ENCODE peak calls at places on chromosomes 3 and 15, in eight cellular contexts. U is heart left ventricle, S is A549, T is testis, R is uterus, B is esophagus squamous epithelium, K is stomach, V is transverse colon. Y is an unnamed sample.
A peak's percentile ranks its signal among the peaks of the same experiment; 100 is the strongest.

GRCh38 chr15:51425517-51426033 is 84.1 kb downstream of the GLDN start:
- DNase-seq in V (no peak), U (no peak), R (no peak), B (no peak), T (no peak), K (no peak), S (no peak), Y (no peak)

GRCh38 chr3:138845771-138846173 is 11.0 kb upstream of the PIK3CB start:
- DNase-seq in T (no peak), U (no peak), S (no peak), R (no peak), V (no peak), B (no peak), K (no peak), Y (no peak)

GRCh38 chr3:23968467-23969184 is 23.5 kb downstream of the NR1D2 start:
- DNase-seq in V (no peak), U (no peak), B (no peak), K (no peak), R (no peak), S (peak; percentile 60), T (no peak), Y (no peak)

GRCh38 chr3:127573916-127574315 is 16.6 kb downstream of the TPRA1 start:
- DNase-seq in K (no peak), T (no peak), V (no peak), B (no peak), S (no peak), U (no peak), R (no peak), Y (no peak)

GRCh38 chr3:141241248-141242034 is 9.8 kb downstream of the PXYLP1 start:
- DNase-seq in K (no peak), V (no peak), R (no peak), U (peak; percentile 92), S (no peak), T (no peak), B (no peak), Y (no peak)

GRCh38 chr3:155102329-155102728 is 22.2 kb downstream of the MME start:
- DNase-seq in V (no peak), U (no peak), T (no peak), B (no peak), S (no peak), R (no peak), K (no peak), Y (no peak)

GRCh38 chr3:150407818-150408231 is 273 bp upstream of the TSC22D2 start:
- DNase-seq in R (peak; percentile 96), B (no peak), T (peak; percentile 97), K (no peak), S (no peak), U (no peak), V (peak; percentile 98), Y (no peak)

GRCh38 chr3:21049368-21050062 is 701.5 kb downstream of the ZNF385D start:
- DNase-seq in U (no peak), B (no peak), R (no peak), T (no peak), S (no peak), K (no peak), V (no peak), Y (no peak)

GRCh38 chr3:112056451-112056929 is 22.0 kb downstream of the TMPRSS7 start:
- DNase-seq in K (peak; percentile 50), R (no peak), U (no peak), V (no peak), S (peak; percentile 26), T (no peak), B (no peak), Y (no peak)

GRCh38 chr3:13349823-13350222 is 70.3 kb downstream of the NUP210 start:
- DNase-seq in T (no peak), S (no peak), B (no peak), R (no peak), U (no peak), K (no peak), V (no peak), Y (no peak)

GRCh38 chr3:10783360-10784346 is 32.4 kb upstream of the SLC6A11 start:
- DNase-seq in B (no peak), K (no peak), U (no peak), V (no peak), R (no peak), S (peak; percentile 26), T (peak; percentile 23), Y (no peak)

GRCh38 chr15:72827216-72827615 is 43.7 kb upstream of the ADPGK start:
- DNase-seq in B (no peak), K (no peak), R (no peak), U (no peak), V (no peak), T (no peak), S (no peak), Y (no peak)

GRCh38 chr15:46297766-46298165 is 662.9 kb downstream of the SQOR start:
- DNase-seq in R (no peak), B (no peak), U (no peak), S (no peak), T (no peak), V (no peak), K (no peak), Y (no peak)

GRCh38 chr3:125374996-125375941 is at the start of gene ZNF148:
- DNase-seq in B (peak; percentile 30), K (peak; percentile 91), T (peak; percentile 92), R (peak; percentile 83), U (peak; percentile 94), S (peak; percentile 89), V (peak; percentile 92), Y (peak; percentile 89)

GRCh38 chr3:159922861-159923312 is 65.7 kb upstream of the IL12A start:
- DNase-seq in T (no peak), R (no peak), S (no peak), B (no peak), K (no peak), V (no peak), U (no peak), Y (no peak)
- TF ChIP-seq POLR2A in T (no peak), R (no peak), S (no peak), B (no peak), K (no peak), V (no peak), U (no peak), Y (no peak)

GRCh38 chr15:92170897-92171296 is 222.8 kb upstream of the ST8SIA2 start:
- DNase-seq in V (no peak), T (no peak), R (no peak), B (no peak), U (no peak), K (no peak), S (no peak), Y (no peak)
- H3K4me1 ChIP-seq in V (no peaks in the 10 kb centered on the region), T (no peaks in the 10 kb centered on the region), R (no peaks in the 10 kb centered on the region), B (peaks cover 6% of the 10 kb centered on the region), U (no peaks in the 10 kb centered on the region), K (no peaks in the 10 kb centered on the region), S (no peaks in the 10 kb centered on the region), Y (no peaks in the 10 kb centered on the region)

DNA sequence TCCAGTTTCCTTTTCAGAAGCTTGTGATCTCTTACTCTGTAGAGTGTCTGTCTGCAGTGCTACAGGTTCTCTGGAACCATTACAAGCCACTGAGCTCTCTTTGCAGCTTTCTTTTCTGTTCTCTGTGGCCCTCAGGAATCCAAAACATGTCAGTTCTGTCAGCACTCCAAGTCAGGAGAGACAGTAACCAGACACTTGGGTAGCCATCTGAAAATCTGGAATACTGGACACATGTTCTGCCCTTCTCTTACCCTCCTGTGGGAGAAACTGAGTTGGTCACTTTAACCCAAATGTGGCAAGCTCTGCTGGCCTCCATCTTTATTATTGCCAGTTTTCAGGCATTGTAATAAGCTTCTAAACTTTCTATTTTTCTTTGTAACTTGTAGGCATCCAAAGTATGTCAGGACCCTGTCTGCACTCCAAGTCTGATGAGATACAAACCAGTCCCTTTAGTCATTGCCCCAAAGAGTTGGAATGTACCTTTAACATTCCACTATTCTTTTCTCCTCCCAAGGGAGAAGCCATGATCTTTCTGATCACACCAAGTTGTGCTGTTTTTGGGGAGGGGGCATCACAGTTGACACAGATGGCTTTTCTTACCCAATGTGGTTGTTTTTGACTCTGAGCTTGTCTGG is 183.7 kb downstream of the DPH6 start:
- DNase-seq in V (no peak), K (no peak), T (no peak), B (no peak), U (no peak), S (no peak), R (no peak), Y (no peak)
- H3K9me3 ChIP-seq in V (peaks cover 16% of the 10 kb centered on the region), K (peaks cover 57% of the 10 kb centered on the region), T (no peaks in the 10 kb centered on the region), B (peaks cover 40% of the 10 kb centered on the region), U (peaks cover 68% of the 10 kb centered on the region), S (peaks cover 20% of the 10 kb centered on the region), R (no peaks in the 10 kb centered on the region), Y (peaks cover 34% of the 10 kb centered on the region)

DNA sequence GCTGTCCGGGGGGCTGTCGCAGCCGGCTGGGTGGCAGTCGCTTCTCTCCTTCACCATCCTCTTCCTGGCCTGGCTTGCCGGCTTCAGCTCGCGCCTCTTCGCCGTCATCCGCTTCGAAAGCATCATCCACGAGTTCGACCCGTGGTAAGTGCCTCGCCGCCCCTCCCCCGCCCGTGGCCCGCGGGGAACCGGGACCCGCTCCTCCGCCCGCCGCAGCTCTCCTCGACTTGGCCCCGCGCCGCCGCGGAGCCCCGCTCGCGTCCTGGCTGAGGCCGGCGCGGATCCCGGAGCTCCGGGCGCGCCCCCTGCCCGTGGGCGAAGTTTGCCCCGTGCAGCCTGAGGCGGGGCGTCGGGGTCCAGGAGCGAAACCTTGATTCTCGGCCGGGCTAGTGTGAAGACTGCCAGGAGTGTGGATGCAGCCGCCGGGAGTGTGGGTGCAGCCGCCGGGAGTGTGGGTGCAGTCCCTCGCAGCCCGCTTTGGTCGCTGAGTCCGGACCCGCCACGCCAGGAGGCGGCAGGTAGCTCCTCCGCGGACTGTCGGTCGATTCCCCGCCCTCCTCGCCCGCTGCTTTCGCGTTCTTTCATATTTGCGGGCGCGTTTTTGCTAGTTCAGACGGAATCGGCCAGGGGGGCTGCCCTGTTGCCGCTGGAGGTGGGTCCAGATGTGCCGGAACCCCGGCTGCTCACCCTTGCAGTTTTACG is 595 bp downstream of the STT3B start:
- DNase-seq in R (peak; percentile 57), T (peak; percentile 60), V (peak; percentile 66), S (peak; percentile 29), B (no peak), K (peak; percentile 52), U (peak; percentile 64), Y (peak; percentile 58)
- TF ChIP-seq POLR2A in R (no peak), T (no peak), V (no peak), S (no peak), B (no peak), K (no peak), U (no peak), Y (no peak)

DNA sequence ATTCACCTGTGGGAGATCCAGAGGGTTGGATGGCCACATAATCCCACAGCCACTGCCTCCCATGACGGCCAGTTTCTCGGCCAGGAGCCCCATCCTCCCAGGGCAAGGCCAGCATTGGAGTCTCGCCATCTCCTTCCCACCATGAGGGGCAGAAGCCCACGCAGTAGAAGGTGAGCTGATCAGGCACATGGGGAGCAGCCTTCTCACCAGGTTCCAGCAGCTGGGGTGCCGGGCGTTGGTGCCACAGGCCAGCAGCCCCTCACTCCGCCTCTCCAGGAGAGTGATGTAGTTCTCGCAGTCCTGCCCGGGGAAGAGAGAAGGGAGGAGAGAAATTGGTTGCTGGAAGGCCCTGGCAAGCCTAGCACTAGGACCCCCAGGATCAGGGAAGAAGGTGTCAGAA is 16.1 kb downstream of the SEMA7A start:
- DNase-seq in T (no peak), R (no peak), B (no peak), V (no peak), S (no peak), U (no peak), K (no peak), Y (no peak)
- H3K4me1 ChIP-seq in T (peaks cover 73% of the 10 kb centered on the region), R (peaks cover 4% of the 10 kb centered on the region), B (peaks cover 12% of the 10 kb centered on the region), V (no peaks in the 10 kb centered on the region), S (peaks cover 14% of the 10 kb centered on the region), U (peaks cover 41% of the 10 kb centered on the region), K (no peaks in the 10 kb centered on the region), Y (peaks cover 10% of the 10 kb centered on the region)

GRCh38 chr15:25089577-25089976 is 134.8 kb downstream of the SNRPN start:
- DNase-seq in K (no peak), B (no peak), S (no peak), T (no peak), U (no peak), V (no peak), R (no peak), Y (no peak)
- H3K9me3 ChIP-seq in K (peaks cover 100% of the 10 kb centered on the region), B (peaks cover 100% of the 10 kb centered on the region), S (peaks cover 2% of the 10 kb centered on the region), T (no peaks in the 10 kb centered on the region), U (peaks cover 98% of the 10 kb centered on the region), V (peaks cover 37% of the 10 kb centered on the region), R (no peaks in the 10 kb centered on the region), Y (peaks cover 93% of the 10 kb centered on the region)